ENCODE peak calls at places on chromosomes 13 and 19, in four cellular contexts. V is breast epithelium, G is ascending aorta, A is heart right ventricle. N is an unnamed sample. For H3K4me1, the result is how much of the 10 kb centered on the place peaks cover.

GRCh38 chr13:99296270-99296865 is 10.8 kb downstream of the GPR183 start:
- DNase-seq in V (no peak), G (no peak), A (no peak), N (no peak)

GRCh38 chr13:111177081-111177711 is 62.1 kb downstream of the ARHGEF7 start:
- DNase-seq in V (peak), G (peak), A (peak), N (no peak)

GRCh38 chr13:33119022-33119735 is 103.0 kb downstream of the KL start:
- DNase-seq in V (peak), G (no peak), A (no peak), N (no peak)

GRCh38 chr13:32639502-32640105 is 53.4 kb downstream of the PDS5B start:
- DNase-seq in V (peak), G (no peak), A (peak), N (peak)

GRCh38 chr13:111112196-111112595 is 2.9 kb upstream of the ARHGEF7 start:
- DNase-seq in V (no peak), G (no peak), A (no peak), N (no peak)

GRCh38 chr13:107866666-107867623 is 348.4 kb downstream of the LIG4 start:
- DNase-seq in V (no peak), G (no peak), A (no peak), N (no peak)

GRCh38 chr19:51016798-51017683 is 2.5 kb downstream of the KLK10 start:
- DNase-seq in V (peak), G (no peak), A (peak), N (no peak)

GRCh38 chr19:43490759-43491158 is 13.8 kb downstream of the PHLDB3 start:
- DNase-seq in V (no peak), G (no peak), A (no peak), N (no peak)

GRCh38 chr13:41648314-41648935 is 191.1 kb downstream of the RGCC start:
- DNase-seq in V (no peak), G (no peak), A (no peak), N (no peak)

GRCh38 chr19:45791744-45792481 is 732 bp downstream of the DMWD start:
- DNase-seq in V (no peak), G (no peak), A (no peak), N (no peak)

GRCh38 chr19:48354332-48354992 is 9.3 kb downstream of the TMEM143 start:
- DNase-seq in V (no peak), G (no peak), A (no peak), N (no peak)

GRCh38 chr13:20689291-20689690 is 14.2 kb upstream of the IL17D start:
- DNase-seq in V (no peak), G (no peak), A (no peak), N (no peak)

GRCh38 chr13:48783181-48783630 is 129.5 kb downstream of the CYSLTR2 start:
- DNase-seq in V (peak), G (peak), A (peak), N (peak)

GRCh38 chr13:107512551-107512950 is 702.8 kb downstream of the LIG4 start:
- DNase-seq in V (no peak), G (no peak), A (no peak), N (no peak)

GRCh38 chr13:42036711-42037110 is 11.7 kb upstream of the DGKH start:
- DNase-seq in V (no peak), G (no peak), A (no peak), N (no peak)

GRCh38 chr19:4976412-4977298 is 7.7 kb downstream of the KDM4B start:
- DNase-seq in V (peak), G (peak), A (peak), N (peak)

GRCh38 chr13:24228852-24229458 is 68.4 kb downstream of the SPATA13 start:
- DNase-seq in V (no peak), G (no peak), A (peak), N (no peak)

GRCh38 chr19:56477429-56478338 is 539 bp upstream of the ZNF667 start:
- DNase-seq in V (peak), G (peak), A (peak), N (peak)

GRCh38 chr13:99935772-99936171 is 35.8 kb downstream of the ZIC5 start:
- DNase-seq in V (no peak), G (no peak), A (no peak), N (no peak)

GRCh38 chr19:33311326-33311682 is 9.0 kb upstream of the CEBPA start:
- DNase-seq in V (no peak), G (no peak), A (no peak), N (no peak)

GRCh38 chr19:56864443-56865125 is 24.1 kb upstream of the PEG3 start:
- DNase-seq in V (no peak), G (no peak), A (no peak), N (no peak)

GRCh38 chr13:43835701-43836100 is 43.8 kb downstream of the CCDC122 start:
- DNase-seq in V (no peak), G (no peak), A (no peak), N (no peak)

GRCh38 chr13:45048890-45049407 is 59.6 kb downstream of the GPALPP1 start:
- DNase-seq in V (no peak), G (no peak), A (no peak), N (no peak)

GRCh38 chr19:5621945-5622464 is 571 bp downstream of the SAFB2 start:
- DNase-seq in V (peak), G (no peak), A (peak), N (no peak)

GRCh38 chr19:54133312-54133956 is 4.1 kb upstream of the CNOT3 start:
- DNase-seq in V (no peak), G (no peak), A (no peak), N (no peak)

GRCh38 chr13:56134524-56134923 is 1006.2 kb upstream of the PRR20A start:
- DNase-seq in V (no peak), G (no peak), A (no peak), N (no peak)

GRCh38 chr13:49340161-49340560 is 92.4 kb downstream of the CDADC1 start:
- DNase-seq in V (no peak), G (no peak), A (no peak), N (no peak)

GRCh38 chr13:112943309-112944125 is 25.5 kb upstream of the MCF2L start:
- DNase-seq in V (no peak), G (no peak), A (peak), N (no peak)

GRCh38 chr13:30743319-30744055 is 8.1 kb downstream of the ALOX5AP start:
- DNase-seq in V (peak), G (no peak), A (no peak), N (peak)

GRCh38 chr19:21835810-21836444 is at the start of gene ZNF43:
- DNase-seq in V (peak), G (peak), A (peak), N (peak)

DNA sequence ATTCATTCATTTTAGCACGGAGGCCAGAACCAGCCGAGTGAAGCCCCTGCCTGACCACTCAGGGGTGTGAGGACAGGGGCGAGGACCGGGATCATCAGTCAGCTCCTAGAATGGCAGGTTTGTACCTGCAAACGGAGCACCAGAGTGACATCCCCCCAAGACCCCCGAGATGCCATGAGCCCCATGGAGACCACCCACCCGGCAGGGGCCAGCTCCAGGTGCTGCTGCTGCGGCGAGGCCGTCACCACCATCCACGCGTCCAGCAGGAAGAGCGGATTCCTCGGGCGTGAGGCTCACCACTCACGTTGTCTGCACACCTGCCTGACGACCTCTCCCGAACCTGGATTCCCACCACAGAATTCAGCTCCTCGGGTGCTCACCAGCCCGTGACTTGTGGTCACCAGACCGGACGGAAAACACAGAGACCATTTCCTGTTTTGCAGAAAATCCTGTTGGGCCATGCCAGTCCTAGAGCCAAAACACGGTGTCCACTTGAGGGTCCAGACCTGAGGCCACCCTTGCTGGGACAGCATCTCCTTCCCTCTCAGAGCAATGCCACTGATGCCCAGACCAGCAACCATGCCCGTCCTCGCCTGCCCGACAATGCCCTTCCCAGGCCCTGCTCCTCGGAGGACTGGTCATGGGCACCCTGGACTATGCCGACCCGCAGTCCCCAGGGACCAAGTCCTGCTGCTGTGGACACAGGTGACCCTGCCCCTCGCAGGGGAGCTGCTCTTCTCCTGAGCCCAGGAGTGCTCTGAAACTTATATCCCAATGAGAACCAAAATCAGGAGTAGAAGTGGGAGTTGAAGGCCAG is 74.2 kb downstream of the RASA3 start:
- DNase-seq in V (no peak), G (no peak), A (no peak), N (no peak)
- H3K4me1 ChIP-seq in V (under half), G (under half), A (under half), N (under half)

GRCh38 chr19:3774621-3775373 is 2.8 kb upstream of the RAX2 start:
- DNase-seq in V (no peak), G (no peak), A (no peak), N (no peak)

GRCh38 chr19:3775831-3776230 is 3.8 kb upstream of the RAX2 start:
- DNase-seq in V (no peak), G (no peak), A (no peak), N (no peak)

GRCh38 chr19:3775374-3775711 is 3.3 kb upstream of the RAX2 start:
- DNase-seq in V (no peak), G (no peak), A (no peak), N (no peak)

GRCh38 chr19:3778104-3778867 is 6.3 kb upstream of the RAX2 start:
- DNase-seq in V (no peak), G (no peak), A (no peak), N (no peak)

DNA sequence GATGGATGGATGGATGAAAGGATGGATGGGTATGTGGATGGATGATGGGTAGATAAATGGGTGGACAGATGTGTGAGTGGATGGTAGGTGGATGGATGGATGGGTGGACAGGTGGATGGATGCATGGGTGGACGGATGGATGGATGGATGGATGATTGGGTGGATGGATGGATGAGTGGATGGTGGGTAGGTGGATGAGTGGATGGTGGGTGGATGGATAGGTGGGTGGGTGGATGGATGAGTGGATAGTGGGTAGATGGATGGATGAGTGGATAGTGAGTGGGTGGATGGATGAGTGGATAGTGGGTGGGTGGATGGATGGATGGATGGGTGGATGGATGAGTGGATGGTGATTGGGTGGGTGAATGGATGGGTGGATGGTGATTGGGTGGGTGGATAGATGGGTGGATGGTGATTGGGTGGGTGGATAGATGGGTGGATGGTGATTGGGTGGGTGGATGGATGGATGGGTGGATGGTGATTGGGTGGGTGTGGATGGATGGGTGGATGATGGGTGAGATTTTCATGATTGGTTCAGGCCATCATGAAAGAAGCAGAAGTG is 4.5 kb upstream of the RAX2 start:
- DNase-seq in V (no peak), G (no peak), A (no peak), N (no peak)
- TF ChIP-seq CTCF in V (no peak), G (no peak), A (no peak), N (no peak)

GRCh38 chr19:49691243-49692101 is 556 bp downstream of the CPT1C start:
- DNase-seq in V (no peak), G (no peak), A (no peak), N (no peak)
- H3K4me3 ChIP-seq in V (peak), G (peak), A (peak), N (peak)

DNA sequence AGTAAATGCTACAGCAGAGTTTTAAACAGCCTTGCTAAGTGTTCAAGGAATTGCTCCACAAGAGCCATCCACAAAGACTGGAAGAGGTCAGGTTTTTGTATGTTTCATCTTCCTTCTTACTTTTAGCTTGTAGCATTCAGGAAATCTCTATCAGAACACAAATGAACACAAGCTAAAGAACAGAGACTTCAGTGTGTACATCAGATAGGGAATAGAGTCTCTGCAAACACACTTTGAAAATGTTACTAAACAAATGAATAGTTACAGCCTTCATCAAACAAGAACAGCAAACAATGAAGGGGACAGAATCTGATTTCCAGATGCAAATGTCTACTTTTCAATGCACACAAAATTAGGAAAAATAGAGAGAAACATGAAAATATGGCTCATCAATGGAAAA is 7.7 kb downstream of the ZNF563 start:
- DNase-seq in V (no peak), G (no peak), A (no peak), N (no peak)
- H3K4me1 ChIP-seq in V (under half), G (under half), A (under half), N (under half)

DNA sequence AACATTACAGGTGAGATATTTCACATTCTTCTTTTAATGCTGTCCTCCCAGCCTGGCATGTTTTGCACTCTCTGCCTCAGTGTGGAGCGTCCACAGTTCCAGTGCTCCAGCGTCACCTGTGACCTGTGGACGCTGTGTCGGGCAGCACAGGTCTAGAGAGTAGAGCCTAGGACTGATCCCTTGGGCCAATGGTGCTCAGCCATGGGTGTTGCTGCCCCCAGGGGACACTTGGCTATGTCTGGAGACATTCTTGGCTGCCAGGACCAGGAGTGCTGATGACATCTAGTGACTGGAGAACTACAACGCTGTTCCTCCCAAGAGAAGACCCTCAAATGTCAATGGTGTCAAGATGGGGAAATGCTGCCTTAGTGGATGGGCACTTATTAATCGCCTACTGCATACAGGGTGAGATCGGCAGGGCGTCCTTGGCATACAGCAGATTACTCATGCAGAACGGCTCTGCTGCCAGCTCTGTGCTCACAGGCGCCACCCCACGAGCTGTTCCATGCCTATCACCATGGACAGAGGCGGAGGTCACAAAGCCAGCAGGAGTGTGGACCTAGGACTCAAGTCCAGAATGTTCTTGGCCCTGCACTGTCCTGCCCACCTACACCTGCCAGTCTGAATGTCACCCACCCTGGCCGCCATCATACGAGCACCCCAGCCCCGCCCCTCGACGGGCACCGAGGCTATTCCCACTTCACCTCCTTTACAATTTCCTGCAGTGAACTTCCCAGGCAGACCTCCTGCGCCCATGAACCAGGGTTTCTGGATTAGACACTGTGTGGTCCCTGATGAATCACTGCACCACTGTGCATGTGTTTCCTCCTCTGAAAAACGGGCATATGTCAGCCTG is 13.9 kb upstream of the MADCAM1 start:
- DNase-seq in V (no peak), G (no peak), A (no peak), N (no peak)
- TF ChIP-seq CTCF in V (no peak), G (no peak), A (no peak), N (no peak)

GRCh38 chr19:2330255-2330631 is 1.8 kb downstream of the SPPL2B start:
- DNase-seq in V (no peak), G (no peak), A (no peak), N (no peak)
- H3K4me3 ChIP-seq in V (no peak), G (no peak), A (no peak), N (no peak)

DNA sequence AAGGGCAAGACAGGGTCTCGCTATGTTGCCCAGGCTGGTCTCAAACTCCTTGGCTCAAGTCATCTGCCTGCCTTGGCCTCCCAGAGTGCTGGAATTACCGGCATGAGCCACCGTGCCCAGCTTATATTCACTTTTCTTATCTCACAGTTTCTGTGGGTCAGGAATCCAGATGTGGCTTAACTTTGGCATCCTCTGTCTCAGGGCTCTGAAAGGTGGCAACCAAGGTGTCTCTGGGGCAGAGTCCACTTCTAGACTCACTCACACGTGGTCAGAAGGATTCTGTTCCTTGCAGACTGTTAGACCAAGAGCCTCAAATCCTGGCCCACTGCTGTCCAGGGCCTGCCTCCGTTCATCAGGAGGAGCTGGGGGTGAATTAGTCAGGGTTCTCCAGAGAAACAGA is 7.6 kb upstream of the LMNB2 start:
- DNase-seq in V (no peak), G (no peak), A (no peak), N (no peak)
- H3K4me1 ChIP-seq in V (under half), G (under half), A (under half), N (under half)

GRCh38 chr19:30222993-30223865 is 149.0 kb upstream of the ZNF536 start:
- DNase-seq in V (no peak), G (no peak), A (no peak), N (no peak)

GRCh38 chr19:30223866-30224688 is 148.1 kb upstream of the ZNF536 start:
- DNase-seq in V (no peak), G (no peak), A (no peak), N (no peak)

GRCh38 chr19:30221176-30221575 is 151.0 kb upstream of the ZNF536 start:
- DNase-seq in V (no peak), G (no peak), A (no peak), N (no peak)

GRCh38 chr19:30224689-30225606 is 147.2 kb upstream of the ZNF536 start:
- DNase-seq in V (no peak), G (no peak), A (no peak), N (no peak)

DNA sequence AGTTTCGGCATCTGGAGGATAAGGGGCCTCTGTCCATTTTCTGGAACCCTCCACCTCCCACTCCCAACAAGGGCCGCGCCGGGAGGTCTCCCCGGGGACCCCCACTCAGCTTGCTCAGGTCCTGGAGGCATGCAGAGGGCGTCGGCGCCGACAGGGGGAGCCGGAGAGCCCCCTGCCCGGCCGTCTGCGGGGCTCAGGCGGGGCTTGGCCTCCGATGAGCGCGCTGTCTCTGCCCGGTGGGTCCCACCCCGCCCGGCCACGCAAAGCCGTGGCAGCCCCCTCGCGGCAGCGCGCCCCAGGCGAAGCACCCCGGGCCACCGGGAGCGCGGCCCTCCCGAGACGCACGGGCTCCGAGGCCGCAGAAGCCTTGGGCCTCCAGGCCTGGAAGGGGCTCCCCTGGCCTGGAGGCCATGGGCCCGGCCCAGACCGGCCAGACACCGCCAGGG is 149.7 kb upstream of the ZNF536 start:
- DNase-seq in V (no peak), G (no peak), A (no peak), N (no peak)
- TF ChIP-seq CTCF in V (no peak), G (peak), A (peak), N (peak)

N was measured in thoracic aorta.